ENCODE peak calls at places on chromosome 4, in six cellular contexts. One of them, this sample, is unnamed.

GRCh38 chr4:153333874-153334273 is 10.6 kb upstream of the MND1 start:
- DNase-seq in esophagus squamous epithelium: no peak
- DNase-seq in CD8-positive, alpha-beta T cell: no peak
- DNase-seq in psoas muscle: no peak
- DNase-seq in fibroblast of lung: no peak
- DNase-seq in DND-41: no peak
- DNase-seq in this sample: no peak

GRCh38 chr4:47531241-47531953 is 46.3 kb downstream of the ATP10D start:
- DNase-seq in DND-41: peak; percentile 92
- DNase-seq in psoas muscle: no peak
- DNase-seq in esophagus squamous epithelium: no peak
- DNase-seq in CD8-positive, alpha-beta T cell: peak; percentile 61
- DNase-seq in fibroblast of lung: peak; percentile 75
- DNase-seq in this sample: no peak

GRCh38 chr4:38785901-38786402 is 3.2 kb upstream of the TLR10 start:
- DNase-seq in CD8-positive, alpha-beta T cell: no peak
- DNase-seq in psoas muscle: no peak
- DNase-seq in DND-41: no peak
- DNase-seq in fibroblast of lung: no peak
- DNase-seq in esophagus squamous epithelium: no peak
- DNase-seq in this sample: no peak

GRCh38 chr4:100428051-100428450 is 89.8 kb downstream of the EMCN start:
- DNase-seq in CD8-positive, alpha-beta T cell: no peak
- DNase-seq in esophagus squamous epithelium: no peak
- DNase-seq in psoas muscle: no peak
- DNase-seq in fibroblast of lung: no peak
- DNase-seq in DND-41: no peak
- DNase-seq in this sample: no peak

GRCh38 chr4:154312246-154312645 is 179.4 kb downstream of the DCHS2 start:
- DNase-seq in psoas muscle: no peak
- DNase-seq in CD8-positive, alpha-beta T cell: no peak
- DNase-seq in esophagus squamous epithelium: no peak
- DNase-seq in DND-41: no peak
- DNase-seq in fibroblast of lung: no peak
- DNase-seq in this sample: no peak

GRCh38 chr4:6356076-6356560 is 86.5 kb downstream of the WFS1 start:
- DNase-seq in DND-41: no peak
- DNase-seq in esophagus squamous epithelium: no peak
- DNase-seq in fibroblast of lung: no peak
- DNase-seq in CD8-positive, alpha-beta T cell: no peak
- DNase-seq in psoas muscle: no peak
- DNase-seq in this sample: no peak

GRCh38 chr4:5979981-5980380 is 38.2 kb downstream of the C4orf50 start:
- DNase-seq in CD8-positive, alpha-beta T cell: no peak
- DNase-seq in fibroblast of lung: no peak
- DNase-seq in psoas muscle: no peak
- DNase-seq in esophagus squamous epithelium: no peak
- DNase-seq in DND-41: no peak
- DNase-seq in this sample: no peak

GRCh38 chr4:58602701-58603359 is 1492.6 kb upstream of the IGFBP7 start:
- DNase-seq in esophagus squamous epithelium: no peak
- DNase-seq in CD8-positive, alpha-beta T cell: no peak
- DNase-seq in fibroblast of lung: no peak
- DNase-seq in psoas muscle: no peak
- DNase-seq in DND-41: no peak
- DNase-seq in this sample: no peak

GRCh38 chr4:91840359-91840758 is 463.4 kb upstream of the GRID2 start:
- DNase-seq in CD8-positive, alpha-beta T cell: no peak
- DNase-seq in fibroblast of lung: no peak
- DNase-seq in psoas muscle: no peak
- DNase-seq in esophagus squamous epithelium: no peak
- DNase-seq in DND-41: no peak
- DNase-seq in this sample: no peak

GRCh38 chr4:158849681-158850080 is 80.9 kb downstream of the FNIP2 start:
- DNase-seq in DND-41: no peak
- DNase-seq in fibroblast of lung: no peak
- DNase-seq in psoas muscle: no peak
- DNase-seq in esophagus squamous epithelium: no peak
- DNase-seq in CD8-positive, alpha-beta T cell: no peak
- DNase-seq in this sample: no peak

GRCh38 chr4:3836802-3837601 is 70.8 kb downstream of the ADRA2C start:
- DNase-seq in DND-41: peak; percentile 10
- DNase-seq in CD8-positive, alpha-beta T cell: no peak
- DNase-seq in psoas muscle: no peak
- DNase-seq in fibroblast of lung: no peak
- DNase-seq in esophagus squamous epithelium: no peak
- DNase-seq in this sample: peak; percentile 22

DNA sequence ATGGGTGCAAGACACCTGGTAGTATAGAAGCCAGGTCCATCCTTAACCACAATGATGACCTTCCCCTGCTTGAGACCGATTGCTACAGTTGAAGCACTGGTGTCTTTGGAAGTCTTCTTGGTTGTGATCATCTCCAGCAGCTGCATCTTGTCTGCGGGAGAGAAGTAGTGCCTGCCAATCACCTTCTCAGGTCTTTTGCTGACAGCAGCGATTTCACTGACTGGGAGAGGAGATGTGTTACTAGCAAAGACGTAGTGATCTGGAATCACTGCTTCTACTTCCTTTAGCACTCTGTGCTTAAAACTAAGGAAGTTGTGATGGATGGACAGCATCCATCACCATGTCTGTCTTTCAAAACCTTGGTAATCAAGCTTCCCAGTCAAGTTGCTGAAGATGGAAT is 25.9 kb downstream of the CPE start:
- DNase-seq in CD8-positive, alpha-beta T cell: no peak
- DNase-seq in fibroblast of lung: no peak
- DNase-seq in esophagus squamous epithelium: no peak
- DNase-seq in DND-41: no peak
- DNase-seq in psoas muscle: no peak
- DNase-seq in this sample: no peak
- H3K36me3 ChIP-seq in CD8-positive, alpha-beta T cell: no peaks in the 10 kb centered on the region
- H3K36me3 ChIP-seq in fibroblast of lung: no peaks in the 10 kb centered on the region
- H3K36me3 ChIP-seq in esophagus squamous epithelium: no peaks in the 10 kb centered on the region
- H3K36me3 ChIP-seq in DND-41: no peaks in the 10 kb centered on the region
- H3K36me3 ChIP-seq in psoas muscle: no peaks in the 10 kb centered on the region
- H3K36me3 ChIP-seq in this sample: no peaks in the 10 kb centered on the region

GRCh38 chr4:80717204-80717603 is 313.3 kb upstream of the BMP3 start:
- DNase-seq in CD8-positive, alpha-beta T cell: no peak
- DNase-seq in esophagus squamous epithelium: no peak
- DNase-seq in psoas muscle: no peak
- DNase-seq in DND-41: no peak
- DNase-seq in fibroblast of lung: no peak
- DNase-seq in this sample: no peak

GRCh38 chr4:80713409-80713808 is 317.1 kb upstream of the BMP3 start:
- DNase-seq in fibroblast of lung: no peak
- DNase-seq in DND-41: no peak
- DNase-seq in esophagus squamous epithelium: no peak
- DNase-seq in psoas muscle: no peak
- DNase-seq in CD8-positive, alpha-beta T cell: no peak
- DNase-seq in this sample: no peak

GRCh38 chr4:80710748-80711451 is 319.6 kb upstream of the BMP3 start:
- DNase-seq in esophagus squamous epithelium: no peak
- DNase-seq in DND-41: no peak
- DNase-seq in fibroblast of lung: no peak
- DNase-seq in psoas muscle: no peak
- DNase-seq in CD8-positive, alpha-beta T cell: no peak
- DNase-seq in this sample: no peak

GRCh38 chr4:80709082-80709869 is 321.2 kb upstream of the BMP3 start:
- DNase-seq in DND-41: no peak
- DNase-seq in CD8-positive, alpha-beta T cell: no peak
- DNase-seq in esophagus squamous epithelium: no peak
- DNase-seq in psoas muscle: no peak
- DNase-seq in fibroblast of lung: no peak
- DNase-seq in this sample: no peak

GRCh38 chr4:80711956-80712355 is 318.6 kb upstream of the BMP3 start:
- DNase-seq in CD8-positive, alpha-beta T cell: no peak
- DNase-seq in psoas muscle: no peak
- DNase-seq in esophagus squamous epithelium: no peak
- DNase-seq in fibroblast of lung: no peak
- DNase-seq in DND-41: no peak
- DNase-seq in this sample: no peak
- TF ChIP-seq CTCF in CD8-positive, alpha-beta T cell: no peak
- TF ChIP-seq CTCF in psoas muscle: no peak
- TF ChIP-seq CTCF in esophagus squamous epithelium: no peak
- TF ChIP-seq CTCF in fibroblast of lung: no peak
- TF ChIP-seq CTCF in DND-41: no peak
- TF ChIP-seq CTCF in this sample: no peak

GRCh38 chr4:177356921-177357320 is 47.2 kb downstream of the NEIL3 start:
- DNase-seq in CD8-positive, alpha-beta T cell: no peak
- DNase-seq in DND-41: no peak
- DNase-seq in fibroblast of lung: no peak
- DNase-seq in psoas muscle: no peak
- DNase-seq in esophagus squamous epithelium: no peak
- DNase-seq in this sample: no peak

GRCh38 chr4:177348348-177348747 is 38.7 kb downstream of the NEIL3 start:
- DNase-seq in CD8-positive, alpha-beta T cell: no peak
- DNase-seq in psoas muscle: no peak
- DNase-seq in fibroblast of lung: no peak
- DNase-seq in DND-41: no peak
- DNase-seq in esophagus squamous epithelium: no peak
- DNase-seq in this sample: no peak

GRCh38 chr4:177349191-177349590 is 39.5 kb downstream of the NEIL3 start:
- DNase-seq in fibroblast of lung: no peak
- DNase-seq in CD8-positive, alpha-beta T cell: no peak
- DNase-seq in DND-41: no peak
- DNase-seq in psoas muscle: no peak
- DNase-seq in esophagus squamous epithelium: no peak
- DNase-seq in this sample: no peak

GRCh38 chr4:177356191-177356590 is 46.5 kb downstream of the NEIL3 start:
- DNase-seq in psoas muscle: no peak
- DNase-seq in fibroblast of lung: peak; percentile 43
- DNase-seq in CD8-positive, alpha-beta T cell: no peak
- DNase-seq in esophagus squamous epithelium: no peak
- DNase-seq in DND-41: no peak
- DNase-seq in this sample: no peak

DNA sequence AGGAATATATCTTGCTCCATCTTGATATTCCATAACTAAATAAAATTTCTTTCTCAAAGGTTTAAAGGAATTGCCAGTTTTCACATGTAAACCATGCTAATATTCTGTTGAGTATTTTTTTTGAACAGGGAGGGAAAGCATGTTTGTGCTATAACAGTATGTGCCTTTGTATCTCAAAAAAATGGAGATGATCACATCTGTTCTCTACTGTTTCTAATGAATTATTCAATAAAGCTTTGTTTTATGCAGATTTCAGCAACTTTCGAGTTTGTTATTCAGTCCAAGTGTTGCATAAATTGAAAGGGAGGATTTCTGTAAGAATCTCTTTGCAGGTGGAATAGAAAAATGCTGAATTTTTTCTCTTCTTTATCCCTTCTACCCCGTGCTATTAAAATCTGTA is 41.9 kb downstream of the NEIL3 start:
- DNase-seq in fibroblast of lung: no peak
- DNase-seq in esophagus squamous epithelium: no peak
- DNase-seq in psoas muscle: no peak
- DNase-seq in DND-41: no peak
- DNase-seq in CD8-positive, alpha-beta T cell: no peak
- DNase-seq in this sample: no peak
- H3K36me3 ChIP-seq in fibroblast of lung: no peaks in the 10 kb centered on the region
- H3K36me3 ChIP-seq in esophagus squamous epithelium: no peaks in the 10 kb centered on the region
- H3K36me3 ChIP-seq in psoas muscle: no peaks in the 10 kb centered on the region
- H3K36me3 ChIP-seq in DND-41: peaks cover 98% of the 10 kb centered on the region
- H3K36me3 ChIP-seq in CD8-positive, alpha-beta T cell: no peaks in the 10 kb centered on the region
- H3K36me3 ChIP-seq in this sample: peaks cover 83% of the 10 kb centered on the region

GRCh38 chr4:143184503-143185252 is at the start of gene USP38:
- DNase-seq in DND-41: peak; percentile 94
- DNase-seq in psoas muscle: peak; percentile 91
- DNase-seq in esophagus squamous epithelium: peak; percentile 90
- DNase-seq in fibroblast of lung: peak; percentile 92
- DNase-seq in CD8-positive, alpha-beta T cell: peak; percentile 89
- DNase-seq in this sample: peak; percentile 90
- TF ChIP-seq CTCF in DND-41: peak; percentile 15
- TF ChIP-seq CTCF in psoas muscle: no peak
- TF ChIP-seq CTCF in esophagus squamous epithelium: peak; percentile 3
- TF ChIP-seq CTCF in fibroblast of lung: peak; percentile 1
- TF ChIP-seq CTCF in CD8-positive, alpha-beta T cell: no peak
- TF ChIP-seq CTCF in this sample: peak; percentile 46

GRCh38 chr4:8472689-8473197 is 32.2 kb downstream of the TRMT44 start:
- DNase-seq in DND-41: no peak
- DNase-seq in esophagus squamous epithelium: no peak
- DNase-seq in fibroblast of lung: peak; percentile 96
- DNase-seq in psoas muscle: no peak
- DNase-seq in CD8-positive, alpha-beta T cell: no peak
- DNase-seq in this sample: no peak
- H3K36me3 ChIP-seq in DND-41: peaks cover 58% of the 10 kb centered on the region
- H3K36me3 ChIP-seq in esophagus squamous epithelium: peaks cover 6% of the 10 kb centered on the region
- H3K36me3 ChIP-seq in fibroblast of lung: peaks cover 3% of the 10 kb centered on the region
- H3K36me3 ChIP-seq in psoas muscle: no peaks in the 10 kb centered on the region
- H3K36me3 ChIP-seq in CD8-positive, alpha-beta T cell: no peaks in the 10 kb centered on the region
- H3K36me3 ChIP-seq in this sample: peaks cover 24% of the 10 kb centered on the region